ENCODE peak calls at places on chromosomes 16 and 17, in five cellular contexts. P is esophagus muscularis mucosa, G is HFF-Myc, U is PC-3, D is dorsolateral prefrontal cortex. Y is an unnamed sample.

GRCh38 chr17:7004398-7005253 is 7.8 kb upstream of the RNASEK start:
- DNase-seq in P (no peak), G (peak; percentile 22), U (peak; percentile 82), D (no peak), Y (no peak)

GRCh38 chr17:48144976-48145798 is 37.6 kb downstream of the SNX11 start:
- DNase-seq in P (no peak), G (no peak), U (no peak), D (no peak), Y (no peak)

GRCh38 chr16:86520317-86521210 is 10.2 kb downstream of the FOXF1 start:
- DNase-seq in P (no peak), G (no peak), U (no peak), D (no peak), Y (no peak)

GRCh38 chr16:48384982-48385271 is 286 bp downstream of the SIAH1 start:
- DNase-seq in P (no peak), G (no peak), U (no peak), D (no peak), Y (no peak)

GRCh38 chr16:50265260-50265659 is 1.1 kb upstream of the ADCY7 start:
- DNase-seq in P (no peak), G (no peak), U (peak; percentile 21), D (no peak), Y (no peak)

GRCh38 chr17:21816592-21817567 is 124.6 kb downstream of the KCNJ18 start:
- DNase-seq in P (no peak), G (no peak), U (no peak), D (no peak), Y (no peak)

GRCh38 chr17:40251576-40251975 is 32.5 kb downstream of the WIPF2 start:
- DNase-seq in P (no peak), G (peak; percentile 80), U (peak; percentile 89), D (no peak), Y (no peak)

GRCh38 chr16:49521706-49522325 is 148.2 kb downstream of the C16orf78 start:
- DNase-seq in P (no peak), G (no peak), U (no peak), D (no peak), Y (no peak)

GRCh38 chr17:29145289-29146058 is 34.7 kb downstream of the MYO18A start:
- DNase-seq in P (no peak), G (no peak), U (peak; percentile 57), D (peak; percentile 64), Y (no peak)

GRCh38 chr17:70050192-70050591 is 24.8 kb upstream of the KCNJ16 start:
- DNase-seq in P (no peak), G (no peak), U (no peak), D (no peak), Y (no peak)

GRCh38 chr17:19421926-19422325 is 10.9 kb downstream of the RNF112 start:
- DNase-seq in P (no peak), G (no peak), U (no peak), D (no peak), Y (no peak)

GRCh38 chr16:78794581-78795300 is 695.3 kb downstream of the WWOX start:
- DNase-seq in P (no peak), G (no peak), U (no peak), D (no peak), Y (no peak)

GRCh38 chr16:65601781-65602180 is 479.9 kb upstream of the CDH11 start:
- DNase-seq in P (peak; percentile 82), G (no peak), U (no peak), D (no peak), Y (no peak)

GRCh38 chr17:48597492-48597774 is 3.9 kb upstream of the HOXB5 start:
- DNase-seq in P (no peak), G (no peak), U (no peak), D (no peak), Y (no peak)

GRCh38 chr16:50887500-50887899 is 145.6 kb downstream of the CYLD start:
- DNase-seq in P (peak; percentile 75), G (no peak), U (no peak), D (no peak), Y (peak; percentile 65)

GRCh38 chr17:36778458-36778857 is 158.8 kb upstream of the LHX1 start:
- DNase-seq in P (no peak), G (no peak), U (no peak), D (no peak), Y (no peak)

GRCh38 chr17:75854111-75854748 is 905 bp downstream of the WBP2 start:
- DNase-seq in P (no peak), G (no peak), U (peak; percentile 84), D (no peak), Y (no peak)

GRCh38 chr16:9297437-9298113 is 206.1 kb downstream of the HAPSTR1 start:
- DNase-seq in P (no peak), G (no peak), U (peak; percentile 14), D (peak; percentile 26), Y (no peak)

GRCh38 chr17:1939979-1940809 is 84.9 kb downstream of the RTN4RL1 start:
- DNase-seq in P (no peak), G (no peak), U (no peak), D (no peak), Y (no peak)

GRCh38 chr16:27272076-27272475 is 3.5 kb upstream of the NSMCE1 start:
- DNase-seq in P (peak; percentile 47), G (no peak), U (no peak), D (no peak), Y (no peak)

GRCh38 chr17:35597604-35598003 is 10.5 kb downstream of the AP2B1 start:
- DNase-seq in P (no peak), G (no peak), U (no peak), D (no peak), Y (no peak)
- TF ChIP-seq CTCF in P (no peak), G (no peak), U (no peak), D (no peak), Y (no peak)

GRCh38 chr17:56499799-56500388 is 93.6 kb upstream of the NOG start:
- DNase-seq in P (no peak), G (peak; percentile 14), U (peak; percentile 73), D (no peak), Y (no peak)
- TF ChIP-seq CTCF in P (peak; percentile 17), G (peak; percentile 34), U (peak; percentile 86), D (peak; percentile 24), Y (peak; percentile 36)

DNA sequence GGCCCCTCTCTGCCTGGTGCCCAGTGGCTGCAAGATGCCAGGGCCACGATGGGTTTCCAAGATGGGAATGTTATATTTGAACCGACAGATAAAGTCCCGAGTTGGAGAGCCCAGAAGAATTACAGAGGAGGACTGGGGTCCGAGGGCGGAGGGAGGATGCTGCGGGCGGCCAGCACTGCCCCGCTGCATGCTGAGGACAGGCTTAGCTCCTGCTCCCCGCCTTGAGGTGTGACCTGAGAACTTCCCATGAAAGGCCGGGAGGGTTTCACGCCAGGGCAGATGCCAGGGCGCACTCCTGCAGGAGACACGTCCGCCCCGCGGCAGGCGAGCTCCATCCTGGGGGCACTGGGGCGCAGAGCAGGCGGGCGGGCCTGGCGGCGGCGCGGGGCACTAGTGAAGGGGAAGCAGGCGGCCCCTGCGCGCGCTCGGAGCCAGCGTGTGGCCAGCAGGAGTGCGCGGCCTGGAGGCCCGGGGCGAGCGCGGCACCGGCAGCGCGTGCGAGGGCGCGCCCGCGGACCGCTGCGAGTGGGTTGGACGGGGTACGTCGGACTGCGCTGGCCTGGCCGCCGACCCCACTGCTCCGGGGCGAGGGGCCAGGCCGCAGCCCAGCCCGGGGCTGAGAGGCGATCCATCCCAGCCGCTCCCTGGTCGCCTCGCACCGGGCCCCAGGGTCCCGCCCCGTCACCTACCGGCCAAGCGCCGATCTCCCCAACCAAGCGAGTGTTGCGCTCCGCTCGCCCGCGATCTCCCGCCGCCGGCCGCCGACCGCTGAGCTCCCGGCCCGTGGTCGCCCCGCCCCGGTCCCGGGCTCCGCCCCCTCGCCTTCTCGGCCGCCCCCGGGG is at the start of gene MAP3K14:
- DNase-seq in P (no peak), G (no peak), U (peak; percentile 67), D (peak; percentile 43), Y (peak; percentile 92)
- TF ChIP-seq CTCF in P (peak; percentile 36), G (no peak), U (no peak), D (no peak), Y (peak; percentile 5)

GRCh38 chr17:82229686-82230626 is 1.1 kb downstream of the SLC16A3 start:
- DNase-seq in P (no peak), G (no peak), U (no peak), D (no peak), Y (no peak)
- TF ChIP-seq CTCF in P (no peak), G (no peak), U (no peak), D (no peak), Y (no peak)

GRCh38 chr17:66040402-66040801 is 151.5 kb downstream of the CEP112 start:
- DNase-seq in P (no peak), G (no peak), U (peak; percentile 19), D (no peak), Y (no peak)
- TF ChIP-seq CTCF in P (peak; percentile 17), G (no peak), U (no peak), D (no peak), Y (peak; percentile 28)

DNA sequence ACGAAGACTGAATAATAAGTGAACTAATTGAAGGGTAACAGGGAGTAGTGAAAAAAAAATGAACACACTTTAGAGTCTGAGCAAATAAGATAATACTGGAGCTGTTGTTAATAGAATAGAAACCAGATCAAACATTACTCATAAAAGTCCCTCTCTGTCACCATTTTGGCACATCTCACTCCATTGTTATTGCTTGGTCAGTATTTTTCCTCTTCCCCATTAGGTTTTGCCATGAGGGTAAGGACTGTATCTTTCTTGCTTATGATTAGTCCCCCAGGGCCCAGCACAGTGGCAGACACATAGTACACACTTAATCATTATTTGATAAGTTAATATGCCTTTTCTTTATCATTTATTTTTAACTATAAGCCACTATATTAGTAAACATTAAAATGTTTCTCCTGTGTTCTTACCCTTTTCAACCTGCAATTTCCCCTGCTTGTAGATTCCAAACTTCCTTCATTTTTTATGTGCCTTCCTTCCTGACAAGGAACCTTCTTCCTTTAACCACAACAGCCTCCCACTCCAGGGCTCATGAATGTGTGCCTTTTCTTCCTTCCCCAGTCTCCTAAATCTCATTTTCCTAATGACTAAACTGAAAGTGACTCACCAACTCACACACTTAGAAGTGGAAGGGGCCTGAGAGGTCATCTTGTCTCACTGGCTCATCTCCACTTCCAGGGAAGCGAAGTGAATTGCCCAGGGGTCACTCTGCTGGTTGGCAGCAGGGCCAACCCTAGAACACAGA is 88.2 kb upstream of the HAS3 start:
- DNase-seq in P (peak; percentile 34), G (peak; percentile 20), U (peak; percentile 87), D (no peak), Y (no peak)
- TF ChIP-seq CTCF in P (no peak), G (no peak), U (no peak), D (no peak), Y (no peak)